ENCODE peak calls at places on chromosomes 12 and 14, in four cellular contexts. U is endothelial cell, X is thyroid gland, N is anterior cingulate cortex. W is an unnamed sample.

GRCh38 chr12:49358548-49359141 is 8.6 kb upstream of the SPATS2 start:
- DNase-seq in U (peak; percentile 62), X (peak; percentile 56), N (peak; percentile 20), W (no peak)

GRCh38 chr12:40565029-40565633 is 127.1 kb upstream of the CNTN1 start:
- DNase-seq in U (no peak), X (no peak), N (no peak), W (no peak)

GRCh38 chr12:25241171-25242020 is 9.3 kb downstream of the KRAS start:
- DNase-seq in U (no peak), X (no peak), N (no peak), W (no peak)

GRCh38 chr14:68899033-68899603 is 80.0 kb downstream of the ACTN1 start:
- DNase-seq in U (no peak), X (no peak), N (no peak), W (no peak)

GRCh38 chr12:49539406-49540228 is 787 bp downstream of the KCNH3 start:
- DNase-seq in U (no peak), X (no peak), N (no peak), W (no peak)

GRCh38 chr12:107359382-107359781 is 266.0 kb upstream of the CRY1 start:
- DNase-seq in U (no peak), X (no peak), N (no peak), W (no peak)

GRCh38 chr12:66032739-66033138 is 97.8 kb downstream of the LLPH start:
- DNase-seq in U (no peak), X (no peak), N (no peak), W (no peak)

GRCh38 chr14:36661506-36662257 is at the start of gene PAX9:
- DNase-seq in U (peak; percentile 89), X (peak; percentile 93), N (no peak), W (peak; percentile 86)

GRCh38 chr14:75981426-75981825 is 369 bp downstream of the TGFB3 start:
- DNase-seq in U (no peak), X (peak; percentile 27), N (no peak), W (peak; percentile 27)

GRCh38 chr14:95468416-95469133 is 47.9 kb downstream of the SYNE3 start:
- DNase-seq in U (no peak), X (no peak), N (no peak), W (peak; percentile 84)

GRCh38 chr14:103123634-103124500 is 606 bp downstream of the TNFAIP2 start:
- DNase-seq in U (peak; percentile 62), X (peak; percentile 44), N (no peak), W (no peak)

GRCh38 chr14:61564623-61565091 is 130.7 kb upstream of the HIF1A start:
- DNase-seq in U (no peak), X (no peak), N (no peak), W (no peak)

GRCh38 chr12:104480826-104481457 is 24.2 kb downstream of the CHST11 start:
- DNase-seq in U (no peak), X (no peak), N (no peak), W (no peak)

GRCh38 chr12:58774731-58775130 is 145.6 kb downstream of the LRIG3 start:
- DNase-seq in U (no peak), X (no peak), N (no peak), W (no peak)